ENCODE peak calls at places on chromosomes 1 and 21, in ten cellular contexts. X, H, D, W, I, N, E, C, V and S are unnamed samples.

GRCh38 chr1:20102875-20103274 is 16.5 kb downstream of the PLA2G2D start:
- DNase-seq in D (no peak), E (peak; percentile 81), C (no peak), V (no peak), X (no peak), H (peak; percentile 92), I (no peak), N (no peak), W (no peak), S (no peak)

GRCh38 chr1:7039590-7039989 is 254.3 kb downstream of the CAMTA1 start:
- DNase-seq in D (no peak), V (no peak), X (no peak), N (no peak), I (no peak), H (no peak), E (no peak), W (no peak), C (no peak), S (no peak)

GRCh38 chr1:28197682-28198415 is 21.4 kb upstream of the PTAFR start:
- DNase-seq in C (no peak), I (no peak), H (no peak), X (no peak), N (no peak), V (no peak), E (peak; percentile 30), W (no peak), D (no peak), S (no peak)

GRCh38 chr21:31732538-31732864 is 583 bp upstream of the SCAF4 start:
- DNase-seq in D (no peak), H (no peak), V (no peak), E (no peak), W (no peak), X (no peak), I (no peak), N (no peak), C (no peak), S (no peak)

GRCh38 chr1:168774241-168774640 is 45.2 kb upstream of the DPT start:
- DNase-seq in W (no peak), I (no peak), E (no peak), V (no peak), H (peak; percentile 87), D (peak; percentile 64), C (no peak), X (peak; percentile 68), N (no peak), S (no peak)

GRCh38 chr1:187840557-187840956 is 1011.8 kb downstream of the PLA2G4A start:
- DNase-seq in C (no peak), V (no peak), N (no peak), E (no peak), H (no peak), I (no peak), D (no peak), X (no peak), W (no peak), S (no peak)

GRCh38 chr1:178802873-178803272 is 68.0 kb downstream of the ANGPTL1 start:
- DNase-seq in C (no peak), W (no peak), N (no peak), D (no peak), H (no peak), E (no peak), I (no peak), X (no peak), V (no peak), S (no peak)

GRCh38 chr1:244955661-244956060 is 91.3 kb upstream of the HNRNPU start:
- DNase-seq in X (no peak), D (no peak), H (no peak), I (no peak), W (no peak), N (no peak), C (no peak), E (no peak), V (no peak), S (no peak)

GRCh38 chr1:60066001-60066400 is 7.6 kb downstream of the C1orf87 start:
- DNase-seq in V (no peak), X (no peak), W (no peak), C (no peak), H (peak; percentile 89), E (peak; percentile 68), I (no peak), D (no peak), N (no peak), S (no peak)

GRCh38 chr1:240691521-240692338 is 79.8 kb upstream of the GREM2 start:
- DNase-seq in E (peak; percentile 31), V (peak; percentile 55), I (no peak), D (peak; percentile 58), N (peak; percentile 54), X (peak; percentile 60), H (peak; percentile 75), C (peak; percentile 35), W (no peak), S (no peak)

GRCh38 chr21:43207043-43207315 is 38.2 kb downstream of the CRYAA start:
- DNase-seq in N (no peak), I (no peak), E (no peak), X (no peak), W (no peak), D (no peak), V (no peak), H (no peak), C (no peak), S (no peak)

GRCh38 chr1:38034871-38035270 is 11.7 kb downstream of the POU3F1 start:
- DNase-seq in C (no peak), H (no peak), N (no peak), D (no peak), E (no peak), W (peak; percentile 35), V (no peak), I (no peak), X (no peak), S (no peak)

GRCh38 chr1:38041941-38042834 is 4.4 kb downstream of the POU3F1 start:
- DNase-seq in W (peak; percentile 42), D (no peak), E (no peak), H (no peak), I (no peak), X (no peak), C (no peak), V (no peak), N (no peak), S (no peak)

GRCh38 chr1:38039386-38039933 is 7.1 kb downstream of the POU3F1 start:
- DNase-seq in N (no peak), D (no peak), C (no peak), X (no peak), E (no peak), V (no peak), I (no peak), H (no peak), W (no peak), S (no peak)

GRCh38 chr1:38038836-38039235 is 7.8 kb downstream of the POU3F1 start:
- DNase-seq in I (no peak), D (no peak), H (peak; percentile 65), C (no peak), V (no peak), N (no peak), E (peak; percentile 79), X (no peak), W (peak; percentile 40), S (no peak)

DNA sequence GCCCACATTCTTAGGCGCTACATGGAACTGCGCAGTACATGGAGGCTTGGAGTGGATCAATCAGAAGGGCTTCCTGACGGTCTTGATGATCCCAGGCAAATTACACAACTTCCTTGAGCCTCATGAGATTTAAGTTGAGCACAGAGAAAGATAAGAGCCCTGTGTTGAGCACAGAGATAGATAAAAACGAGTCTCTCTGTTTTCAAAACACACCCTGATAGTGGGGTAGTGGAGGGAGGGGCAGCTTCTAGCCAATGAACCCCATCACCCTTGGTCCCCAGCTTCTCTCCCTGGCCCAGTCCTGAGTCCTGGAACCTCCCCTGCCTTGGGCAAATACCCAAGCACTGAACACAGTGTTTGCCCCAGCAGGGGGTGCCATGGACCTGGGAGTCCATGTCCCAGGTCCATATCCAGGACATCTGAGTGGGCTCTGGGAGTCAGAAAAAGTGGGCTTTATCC is 9.1 kb downstream of the POU3F1 start:
- DNase-seq in V (peak; percentile 53), E (peak; percentile 23), D (no peak), W (peak; percentile 49), H (peak; percentile 23), N (no peak), I (peak; percentile 19), C (no peak), X (no peak), S (no peak)
- TF ChIP-seq CTCF in V (peak; percentile 30), E (peak; percentile 18), D (peak; percentile 35), W (peak; percentile 23), H (peak; percentile 34), N (no peak), I (peak; percentile 58), C (no peak), X (peak; percentile 26), S (peak; percentile 29)

GRCh38 chr21:36429672-36430546 is 44.7 kb downstream of the CHAF1B start:
- DNase-seq in I (no peak), V (peak; percentile 84), H (peak; percentile 99), E (peak; percentile 100), X (peak; percentile 90), W (peak; percentile 79), N (no peak), C (peak; percentile 32), D (peak; percentile 70), S (peak; percentile 84)
- TF ChIP-seq CTCF in I (no peak), V (peak; percentile 16), H (no peak), E (peak; percentile 33), X (peak; percentile 11), W (no peak), N (no peak), C (no peak), D (no peak), S (no peak)

DNA sequence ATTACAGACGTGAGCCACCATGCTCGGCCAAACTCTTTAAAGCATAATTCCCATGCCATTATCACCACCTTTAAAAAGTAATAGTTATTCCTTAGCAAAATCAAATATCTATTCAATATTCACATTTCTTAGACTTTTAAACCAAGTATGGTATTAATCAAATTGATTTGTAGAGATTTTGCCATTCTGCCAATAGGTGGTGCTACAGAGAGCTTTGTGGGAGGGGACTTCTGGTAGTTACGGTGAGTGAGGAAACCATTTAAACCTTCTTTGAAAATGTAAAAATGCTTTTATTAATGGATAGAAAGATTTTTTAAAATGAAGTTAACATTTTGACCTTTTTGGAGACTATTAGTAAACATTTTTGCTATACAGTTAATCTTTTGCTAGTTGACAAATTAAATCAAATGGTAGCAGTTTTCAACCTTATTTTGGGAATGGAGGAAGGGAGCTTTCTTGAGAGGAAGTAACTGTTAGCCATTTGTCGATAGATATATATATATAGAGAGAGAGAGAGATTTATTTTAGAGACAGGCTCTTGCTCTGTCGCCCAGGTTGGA is 19.3 kb downstream of the IARS2 start:
- DNase-seq in E (peak; percentile 49), V (no peak), N (peak; percentile 58), D (no peak), H (peak; percentile 63), X (no peak), I (peak; percentile 54), C (peak; percentile 34), W (no peak), S (peak; percentile 36)
- TF ChIP-seq CTCF in E (peak; percentile 66), V (peak; percentile 72), N (peak; percentile 82), D (peak; percentile 57), H (peak; percentile 64), X (peak; percentile 35), I (peak; percentile 89), C (peak; percentile 47), W (peak; percentile 61), S (peak; percentile 43)

DNA sequence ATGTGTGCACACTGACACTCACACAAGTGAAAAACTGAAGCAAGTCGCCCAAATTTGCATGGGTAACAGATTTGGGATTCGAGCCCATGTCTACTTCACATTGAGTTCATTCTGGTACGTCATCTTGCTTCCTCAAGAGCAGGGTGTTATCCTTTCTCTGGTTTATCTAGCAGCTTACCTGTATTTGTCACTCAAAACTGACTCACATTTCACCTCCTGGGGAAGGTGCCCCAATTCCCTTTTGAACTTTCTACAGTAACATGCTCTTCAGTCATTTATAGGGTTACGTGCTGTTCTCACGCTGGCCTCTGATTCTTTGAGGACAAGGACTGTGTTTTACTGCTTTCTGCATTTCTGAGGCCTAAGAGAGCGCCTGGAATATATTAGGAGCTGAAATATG is 162.8 kb downstream of the PDE4B start:
- DNase-seq in D (no peak), V (no peak), C (peak; percentile 31), H (no peak), N (no peak), I (no peak), X (no peak), E (peak; percentile 17), W (no peak), S (no peak)
- TF ChIP-seq CTCF in D (no peak), V (no peak), C (no peak), H (no peak), N (no peak), I (no peak), X (no peak), E (no peak), W (no peak), S (no peak)